ENCODE peak calls at places on chromosome 13, in six cellular contexts. One of them, this sample, is unnamed.

GRCh38 chr13:31772231-31772630 is 32.9 kb downstream of the RXFP2 start:
- DNase-seq in GM12864: no peak
- DNase-seq in progenitor cell of endocrine pancreas: no peak
- DNase-seq in lower leg skin: no peak
- DNase-seq in GM13976: no peak
- DNase-seq in central memory CD4-positive, alpha-beta T cell: no peak
- DNase-seq in this sample: no peak

GRCh38 chr13:113546571-113547247 is 37.8 kb upstream of the TFDP1 start:
- DNase-seq in GM12864: no peak
- DNase-seq in progenitor cell of endocrine pancreas: no peak
- DNase-seq in lower leg skin: no peak
- DNase-seq in GM13976: no peak
- DNase-seq in central memory CD4-positive, alpha-beta T cell: no peak
- DNase-seq in this sample: no peak

GRCh38 chr13:67204731-67205130 is 25.4 kb downstream of the PCDH9 start:
- DNase-seq in GM12864: no peak
- DNase-seq in progenitor cell of endocrine pancreas: no peak
- DNase-seq in lower leg skin: no peak
- DNase-seq in GM13976: no peak
- DNase-seq in central memory CD4-positive, alpha-beta T cell: no peak
- DNase-seq in this sample: no peak

GRCh38 chr13:106098778-106099177 is 436.7 kb downstream of the EFNB2 start:
- DNase-seq in GM12864: no peak
- DNase-seq in progenitor cell of endocrine pancreas: no peak
- DNase-seq in lower leg skin: no peak
- DNase-seq in GM13976: no peak
- DNase-seq in central memory CD4-positive, alpha-beta T cell: no peak
- DNase-seq in this sample: no peak

GRCh38 chr13:41523396-41523795 is 66.0 kb downstream of the RGCC start:
- DNase-seq in GM12864: no peak
- DNase-seq in progenitor cell of endocrine pancreas: no peak
- DNase-seq in lower leg skin: no peak
- DNase-seq in GM13976: no peak
- DNase-seq in central memory CD4-positive, alpha-beta T cell: no peak
- DNase-seq in this sample: no peak

GRCh38 chr13:35891486-35891885 is 239.7 kb downstream of the DCLK1 start:
- DNase-seq in GM12864: no peak
- DNase-seq in progenitor cell of endocrine pancreas: no peak
- DNase-seq in lower leg skin: no peak
- DNase-seq in GM13976: no peak
- DNase-seq in central memory CD4-positive, alpha-beta T cell: no peak
- DNase-seq in this sample: no peak

GRCh38 chr13:102970542-102970941 is 95.7 kb downstream of the SLC10A2 start:
- DNase-seq in GM12864: peak; percentile 85
- DNase-seq in progenitor cell of endocrine pancreas: no peak
- DNase-seq in lower leg skin: no peak
- DNase-seq in GM13976: peak; percentile 57
- DNase-seq in central memory CD4-positive, alpha-beta T cell: no peak
- DNase-seq in this sample: no peak

GRCh38 chr13:112903606-112904195 is 65.3 kb upstream of the MCF2L start:
- DNase-seq in GM12864: no peak
- DNase-seq in progenitor cell of endocrine pancreas: no peak
- DNase-seq in lower leg skin: no peak
- DNase-seq in GM13976: no peak
- DNase-seq in central memory CD4-positive, alpha-beta T cell: no peak
- DNase-seq in this sample: no peak

GRCh38 chr13:34019870-34020269 is 201.9 kb downstream of the RFC3 start:
- DNase-seq in GM12864: no peak
- DNase-seq in progenitor cell of endocrine pancreas: no peak
- DNase-seq in lower leg skin: no peak
- DNase-seq in GM13976: no peak
- DNase-seq in central memory CD4-positive, alpha-beta T cell: no peak
- DNase-seq in this sample: no peak

GRCh38 chr13:101575591-101575990 is 123.1 kb downstream of the ITGBL1 start:
- DNase-seq in GM12864: no peak
- DNase-seq in progenitor cell of endocrine pancreas: no peak
- DNase-seq in lower leg skin: no peak
- DNase-seq in GM13976: no peak
- DNase-seq in central memory CD4-positive, alpha-beta T cell: no peak
- DNase-seq in this sample: no peak

GRCh38 chr13:97342136-97342535 is 91.8 kb upstream of the RAP2A start:
- DNase-seq in GM12864: no peak
- DNase-seq in progenitor cell of endocrine pancreas: no peak
- DNase-seq in lower leg skin: no peak
- DNase-seq in GM13976: no peak
- DNase-seq in central memory CD4-positive, alpha-beta T cell: no peak
- DNase-seq in this sample: no peak

GRCh38 chr13:114124921-114125320 is 7.5 kb downstream of the RASA3 start:
- DNase-seq in GM12864: no peak
- DNase-seq in progenitor cell of endocrine pancreas: no peak
- DNase-seq in lower leg skin: no peak
- DNase-seq in GM13976: peak; percentile 76
- DNase-seq in central memory CD4-positive, alpha-beta T cell: peak; percentile 80
- DNase-seq in this sample: no peak

GRCh38 chr13:86447479-86447878 is 648.3 kb upstream of the SLITRK6 start:
- DNase-seq in GM12864: no peak
- DNase-seq in progenitor cell of endocrine pancreas: no peak
- DNase-seq in lower leg skin: no peak
- DNase-seq in GM13976: no peak
- DNase-seq in central memory CD4-positive, alpha-beta T cell: no peak
- DNase-seq in this sample: no peak

GRCh38 chr13:28707629-28708427 is 10.9 kb downstream of the SLC46A3 start:
- DNase-seq in GM12864: peak; percentile 90
- DNase-seq in progenitor cell of endocrine pancreas: no peak
- DNase-seq in lower leg skin: no peak
- DNase-seq in GM13976: peak; percentile 49
- DNase-seq in central memory CD4-positive, alpha-beta T cell: no peak
- DNase-seq in this sample: no peak

GRCh38 chr13:100128838-100129237 is 39.9 kb downstream of the PCCA start:
- DNase-seq in GM12864: no peak
- DNase-seq in progenitor cell of endocrine pancreas: no peak
- DNase-seq in lower leg skin: no peak
- DNase-seq in GM13976: no peak
- DNase-seq in central memory CD4-positive, alpha-beta T cell: no peak
- DNase-seq in this sample: no peak

GRCh38 chr13:49292742-49293498 is 45.2 kb downstream of the CDADC1 start:
- DNase-seq in GM12864: no peak
- DNase-seq in progenitor cell of endocrine pancreas: no peak
- DNase-seq in lower leg skin: no peak
- DNase-seq in GM13976: no peak
- DNase-seq in central memory CD4-positive, alpha-beta T cell: no peak
- DNase-seq in this sample: no peak

GRCh38 chr13:97339019-97339988 is 94.7 kb upstream of the RAP2A start:
- DNase-seq in GM12864: no peak
- DNase-seq in progenitor cell of endocrine pancreas: no peak
- DNase-seq in lower leg skin: no peak
- DNase-seq in GM13976: no peak
- DNase-seq in central memory CD4-positive, alpha-beta T cell: no peak
- DNase-seq in this sample: no peak

GRCh38 chr13:106986033-106986484 is 418.1 kb upstream of the ARGLU1 start:
- DNase-seq in GM12864: no peak
- DNase-seq in progenitor cell of endocrine pancreas: no peak
- DNase-seq in lower leg skin: no peak
- DNase-seq in GM13976: no peak
- DNase-seq in central memory CD4-positive, alpha-beta T cell: no peak
- DNase-seq in this sample: no peak

GRCh38 chr13:20356437-20356836 is 124.3 kb upstream of the GJB6 start:
- DNase-seq in GM12864: no peak
- DNase-seq in progenitor cell of endocrine pancreas: no peak
- DNase-seq in lower leg skin: no peak
- DNase-seq in GM13976: no peak
- DNase-seq in central memory CD4-positive, alpha-beta T cell: no peak
- DNase-seq in this sample: no peak

GRCh38 chr13:95224064-95224463 is 77.2 kb downstream of the ABCC4 start:
- DNase-seq in GM12864: no peak
- DNase-seq in progenitor cell of endocrine pancreas: no peak
- DNase-seq in lower leg skin: no peak
- DNase-seq in GM13976: no peak
- DNase-seq in central memory CD4-positive, alpha-beta T cell: no peak
- DNase-seq in this sample: no peak

GRCh38 chr13:94217370-94217769 is 262.1 kb downstream of the DCT start:
- DNase-seq in GM12864: no peak
- DNase-seq in progenitor cell of endocrine pancreas: no peak
- DNase-seq in lower leg skin: no peak
- DNase-seq in GM13976: no peak
- DNase-seq in central memory CD4-positive, alpha-beta T cell: no peak
- DNase-seq in this sample: no peak

GRCh38 chr13:53946500-53946899 is 917.9 kb downstream of the OLFM4 start:
- DNase-seq in GM12864: no peak
- DNase-seq in progenitor cell of endocrine pancreas: no peak
- DNase-seq in lower leg skin: no peak
- DNase-seq in GM13976: no peak
- DNase-seq in central memory CD4-positive, alpha-beta T cell: no peak
- DNase-seq in this sample: no peak

GRCh38 chr13:75226755-75227435 is 255.1 kb downstream of the TBC1D4 start:
- DNase-seq in GM12864: no peak
- DNase-seq in progenitor cell of endocrine pancreas: no peak
- DNase-seq in lower leg skin: no peak
- DNase-seq in GM13976: no peak
- DNase-seq in central memory CD4-positive, alpha-beta T cell: no peak
- DNase-seq in this sample: no peak

GRCh38 chr13:42279080-42279479 is 7.1 kb downstream of the AKAP11 start:
- DNase-seq in GM12864: no peak
- DNase-seq in progenitor cell of endocrine pancreas: no peak
- DNase-seq in lower leg skin: no peak
- DNase-seq in GM13976: no peak
- DNase-seq in central memory CD4-positive, alpha-beta T cell: no peak
- DNase-seq in this sample: no peak

GRCh38 chr13:40340368-40341085 is 325.9 kb downstream of the FOXO1 start:
- DNase-seq in GM12864: no peak
- DNase-seq in progenitor cell of endocrine pancreas: no peak
- DNase-seq in lower leg skin: no peak
- DNase-seq in GM13976: no peak
- DNase-seq in central memory CD4-positive, alpha-beta T cell: no peak
- DNase-seq in this sample: no peak

GRCh38 chr13:30654430-30654829 is 36.7 kb downstream of the USPL1 start:
- DNase-seq in GM12864: no peak
- DNase-seq in progenitor cell of endocrine pancreas: no peak
- DNase-seq in lower leg skin: no peak
- DNase-seq in GM13976: no peak
- DNase-seq in central memory CD4-positive, alpha-beta T cell: peak; percentile 54
- DNase-seq in this sample: no peak

GRCh38 chr13:94384217-94384905 is 95.1 kb downstream of the DCT start:
- DNase-seq in GM12864: no peak
- DNase-seq in progenitor cell of endocrine pancreas: no peak
- DNase-seq in lower leg skin: no peak
- DNase-seq in GM13976: no peak
- DNase-seq in central memory CD4-positive, alpha-beta T cell: no peak
- DNase-seq in this sample: no peak

GRCh38 chr13:43301341-43301969 is 278.1 kb downstream of the DNAJC15 start:
- DNase-seq in GM12864: no peak
- DNase-seq in progenitor cell of endocrine pancreas: no peak
- DNase-seq in lower leg skin: no peak
- DNase-seq in GM13976: no peak
- DNase-seq in central memory CD4-positive, alpha-beta T cell: no peak
- DNase-seq in this sample: no peak

GRCh38 chr13:94400874-94401273 is 78.6 kb downstream of the DCT start:
- DNase-seq in GM12864: no peak
- DNase-seq in progenitor cell of endocrine pancreas: no peak
- DNase-seq in lower leg skin: no peak
- DNase-seq in GM13976: no peak
- DNase-seq in central memory CD4-positive, alpha-beta T cell: no peak
- DNase-seq in this sample: no peak

GRCh38 chr13:111893607-111894443 is 173.1 kb upstream of the SOX1 start:
- DNase-seq in GM12864: no peak
- DNase-seq in progenitor cell of endocrine pancreas: peak; percentile 12
- DNase-seq in lower leg skin: no peak
- DNase-seq in GM13976: no peak
- DNase-seq in central memory CD4-positive, alpha-beta T cell: no peak
- DNase-seq in this sample: no peak

GRCh38 chr13:39196957-39197644 is 158.8 kb downstream of the NHLRC3 start:
- DNase-seq in GM12864: no peak
- DNase-seq in progenitor cell of endocrine pancreas: no peak
- DNase-seq in lower leg skin: no peak
- DNase-seq in GM13976: peak; percentile 35
- DNase-seq in central memory CD4-positive, alpha-beta T cell: no peak
- DNase-seq in this sample: no peak

GRCh38 chr13:42746846-42747245 is 34.5 kb upstream of the FAM216B start:
- DNase-seq in GM12864: no peak
- DNase-seq in progenitor cell of endocrine pancreas: no peak
- DNase-seq in lower leg skin: no peak
- DNase-seq in GM13976: no peak
- DNase-seq in central memory CD4-positive, alpha-beta T cell: no peak
- DNase-seq in this sample: no peak

GRCh38 chr13:30105381-30105780 is 202.0 kb downstream of the KATNAL1 start:
- DNase-seq in GM12864: no peak
- DNase-seq in progenitor cell of endocrine pancreas: no peak
- DNase-seq in lower leg skin: no peak
- DNase-seq in GM13976: no peak
- DNase-seq in central memory CD4-positive, alpha-beta T cell: no peak
- DNase-seq in this sample: no peak

GRCh38 chr13:113457510-113457909 is 4.2 kb upstream of the ADPRHL1 start:
- DNase-seq in GM12864: no peak
- DNase-seq in progenitor cell of endocrine pancreas: no peak
- DNase-seq in lower leg skin: no peak
- DNase-seq in GM13976: no peak
- DNase-seq in central memory CD4-positive, alpha-beta T cell: no peak
- DNase-seq in this sample: no peak

GRCh38 chr13:61833228-61833627 is 417.6 kb upstream of the PCDH20 start:
- DNase-seq in GM12864: no peak
- DNase-seq in progenitor cell of endocrine pancreas: no peak
- DNase-seq in lower leg skin: no peak
- DNase-seq in GM13976: no peak
- DNase-seq in central memory CD4-positive, alpha-beta T cell: no peak
- DNase-seq in this sample: no peak

GRCh38 chr13:68023838-68024581 is 793.9 kb upstream of the PCDH9 start:
- DNase-seq in GM12864: no peak
- DNase-seq in progenitor cell of endocrine pancreas: no peak
- DNase-seq in lower leg skin: no peak
- DNase-seq in GM13976: no peak
- DNase-seq in central memory CD4-positive, alpha-beta T cell: no peak
- DNase-seq in this sample: no peak

GRCh38 chr13:21638319-21639282 is 32.3 kb upstream of the FGF9 start:
- DNase-seq in GM12864: no peak
- DNase-seq in progenitor cell of endocrine pancreas: no peak
- DNase-seq in lower leg skin: peak; percentile 18
- DNase-seq in GM13976: peak; percentile 60
- DNase-seq in central memory CD4-positive, alpha-beta T cell: peak; percentile 28
- DNase-seq in this sample: no peak

GRCh38 chr13:26502826-26503225 is 54.7 kb upstream of the WASF3 start:
- DNase-seq in GM12864: no peak
- DNase-seq in progenitor cell of endocrine pancreas: no peak
- DNase-seq in lower leg skin: peak; percentile 62
- DNase-seq in GM13976: no peak
- DNase-seq in central memory CD4-positive, alpha-beta T cell: no peak
- DNase-seq in this sample: peak; percentile 30